ENCODE peak calls at places on chromosomes 11 and 22, in eight cellular contexts. X is NCI-H2171 treated with DMSO at 0.1 percent for 48 hours, C is small intestine, Y is neural crest cell, Z is heart right ventricle, R is NCI-H1417, F is hypothalamus, G is coronary artery. I is an unnamed sample.
A peak's percentile ranks its signal among the peaks of the same experiment; 100 is the strongest.

GRCh38 chr11:76793834-76794291 is 10.7 kb downstream of the TSKU start:
- DNase-seq in R (peak; percentile 60), X (no peak), C (no peak), Y (no peak), F (no peak), Z (no peak), G (peak; percentile 65), I (no peak)

GRCh38 chr11:44286268-44286880 is 23.6 kb downstream of the ALX4 start:
- DNase-seq in C (peak; percentile 51), F (peak; percentile 28), R (peak; percentile 72), Y (peak; percentile 79), X (peak; percentile 17), G (no peak), Z (peak; percentile 56), I (no peak)

GRCh38 chr11:71204748-71205664 is 47.4 kb downstream of the SHANK2 start:
- DNase-seq in G (no peak), R (peak; percentile 25), Z (no peak), F (no peak), Y (no peak), C (no peak), X (no peak), I (no peak)

GRCh38 chr11:78957481-78958245 is 383.0 kb upstream of the NARS2 start:
- DNase-seq in C (no peak), R (no peak), G (no peak), F (no peak), Y (no peak), Z (no peak), X (no peak), I (no peak)

GRCh38 chr11:2932850-2933251 is 3.6 kb upstream of the PHLDA2 start:
- DNase-seq in X (no peak), C (no peak), G (no peak), Z (no peak), R (no peak), Y (no peak), F (no peak), I (no peak)

GRCh38 chr11:112176077-112176476 is 765 bp downstream of the BCO2 start:
- DNase-seq in R (no peak), Y (no peak), C (no peak), Z (no peak), X (no peak), G (no peak), F (no peak), I (no peak)

GRCh38 chr11:34004226-34004625 is 47.3 kb upstream of the CAPRIN1 start:
- DNase-seq in Z (no peak), Y (no peak), C (peak; percentile 85), G (no peak), R (no peak), F (no peak), X (no peak), I (no peak)

GRCh38 chr11:115334932-115335788 is 169.1 kb downstream of the CADM1 start:
- DNase-seq in Z (no peak), Y (no peak), R (peak; percentile 79), F (no peak), X (peak; percentile 56), G (no peak), C (peak; percentile 42), I (no peak)

GRCh38 chr11:120057028-120057330 is 80.9 kb downstream of the TRIM29 start:
- DNase-seq in X (no peak), F (no peak), R (no peak), G (no peak), Z (no peak), C (no peak), Y (no peak), I (no peak)

GRCh38 chr11:1637628-1638027 is 8.1 kb downstream of the KRTAP5-5 start:
- DNase-seq in G (no peak), Z (no peak), X (no peak), R (no peak), Y (no peak), F (no peak), C (no peak), I (no peak)

GRCh38 chr11:12393691-12394090 is 16.3 kb downstream of the PARVA start:
- DNase-seq in F (no peak), Y (no peak), Z (no peak), G (no peak), R (no peak), X (no peak), C (no peak), I (no peak)

GRCh38 chr11:59787816-59788215 is 22.8 kb downstream of the MRPL16 start:
- DNase-seq in R (no peak), X (peak; percentile 51), G (no peak), Y (no peak), Z (no peak), C (no peak), F (no peak), I (no peak)

GRCh38 chr11:131656179-131656838 is 285.9 kb downstream of the NTM start:
- DNase-seq in F (no peak), R (peak; percentile 18), C (no peak), Y (no peak), X (no peak), Z (no peak), G (no peak), I (no peak)

GRCh38 chr11:19658344-19658743 is 54.3 kb upstream of the NAV2 start:
- DNase-seq in X (no peak), Y (no peak), C (no peak), G (no peak), Z (no peak), F (no peak), R (no peak), I (no peak)

GRCh38 chr11:119316017-119316728 is 757 bp downstream of the MCAM start:
- DNase-seq in Y (no peak), G (peak; percentile 94), C (no peak), R (peak; percentile 80), Z (peak; percentile 72), F (peak; percentile 83), X (peak; percentile 42), I (peak; percentile 50)

GRCh38 chr11:19228956-19229355 is 11.8 kb downstream of the E2F8 start:
- DNase-seq in F (no peak), Y (no peak), G (no peak), R (no peak), Z (no peak), C (no peak), X (no peak), I (no peak)

GRCh38 chr22:44192098-44192810 is 11.5 kb downstream of the PARVG start:
- DNase-seq in X (no peak), Z (no peak), Y (peak; percentile 30), G (no peak), R (peak; percentile 1), C (no peak), F (no peak), I (no peak)

GRCh38 chr11:13776134-13776815 is 107.8 kb downstream of the FAR1 start:
- DNase-seq in Y (no peak), C (no peak), R (peak; percentile 46), Z (no peak), X (peak; percentile 27), G (no peak), F (no peak), I (no peak)

GRCh38 chr11:70823771-70824170 is 425.4 kb downstream of the CTTN start:
- DNase-seq in R (no peak), G (no peak), F (no peak), Z (no peak), C (no peak), Y (no peak), X (no peak), I (no peak)

GRCh38 chr11:1231396-1232327 is 8.8 kb downstream of the MUC5B start:
- DNase-seq in F (no peak), G (no peak), Y (no peak), R (peak; percentile 39), C (no peak), X (no peak), Z (peak; percentile 7), I (no peak)

GRCh38 chr11:20501971-20502370 is 97.4 kb upstream of the SLC6A5 start:
- DNase-seq in F (no peak), X (no peak), C (peak; percentile 48), R (peak; percentile 94), G (no peak), Z (no peak), Y (no peak), I (no peak)

GRCh38 chr22:39739338-39740027 is 154.1 kb downstream of the ENTHD1 start:
- DNase-seq in Z (no peak), G (no peak), X (peak; percentile 14), R (no peak), Y (no peak), F (no peak), C (no peak), I (no peak)

GRCh38 chr11:82577246-82577645 is 156.4 kb downstream of the FAM181B start:
- DNase-seq in X (peak; percentile 2), R (no peak), C (no peak), F (no peak), Y (no peak), G (no peak), Z (no peak), I (no peak)

I was measured in anterior cingulate cortex.